ENCODE peak calls at places on chromosome 1, in nine cellular contexts. Z is activated CD4-positive, alpha-beta T cell treated with anti-CD3 and anti-CD28 coated beads for 24 hours; K is GM13976; M is stimulated activated CD8-positive, alpha-beta memory T cell treated with anti-CD3 and anti-CD28 coated beads, Interleukin-7, amount 100 ng/mL, for 1 hour; X is left ventricle myocardium inferior; N is ovary; G is ascending aorta; Y is KBM-7; B is NCI-H1694 treated with DMSO at 0.1 percent for 48 hours. V is an unnamed sample.

GRCh38 chr1:71232166-71232763 is 151.4 kb upstream of the ZRANB2 start:
- DNase-seq in N (no peak), G (no peak), B (no peak), K (no peak), X (no peak), M (no peak), Y (no peak), Z (no peak), V (no peak)

GRCh38 chr1:45669379-45669778 is 17.0 kb downstream of the GPBP1L1 start:
- DNase-seq in Y (no peak), G (no peak), N (no peak), X (no peak), Z (no peak), M (no peak), B (no peak), K (no peak), V (no peak)

GRCh38 chr1:37724575-37724974 is 32.3 kb downstream of the CDCA8 start:
- DNase-seq in M (no peak), Z (no peak), N (no peak), K (no peak), G (no peak), B (no peak), X (no peak), Y (no peak), V (no peak)

GRCh38 chr1:88068407-88068806 is 615.7 kb upstream of the PKN2 start:
- DNase-seq in Z (no peak), N (no peak), Y (no peak), K (no peak), X (no peak), B (no peak), G (no peak), M (no peak), V (no peak)

GRCh38 chr1:86502721-86503430 is 34.1 kb downstream of the CLCA1 start:
- DNase-seq in N (peak), Z (no peak), K (no peak), G (no peak), X (no peak), M (no peak), B (no peak), Y (peak), V (no peak)

GRCh38 chr1:232300461-232300860 is 329.5 kb downstream of the SIPA1L2 start:
- DNase-seq in Y (no peak), X (no peak), B (no peak), N (no peak), G (no peak), Z (no peak), M (no peak), K (no peak), V (no peak)

GRCh38 chr1:29320541-29320940 is 84.2 kb downstream of the PTPRU start:
- DNase-seq in G (no peak), K (no peak), N (no peak), Z (no peak), X (no peak), Y (no peak), M (no peak), B (no peak), V (peak)

GRCh38 chr1:229579101-229579651 is 20.7 kb upstream of the ABCB10 start:
- DNase-seq in X (peak), G (no peak), M (no peak), B (peak), Y (peak), N (peak), Z (no peak), K (peak), V (no peak)

GRCh38 chr1:117512728-117513321 is 93.0 kb upstream of the TENT5C start:
- DNase-seq in X (no peak), M (no peak), K (no peak), N (no peak), Y (peak), G (no peak), Z (no peak), B (peak), V (no peak)

GRCh38 chr1:16387201-16388185 is 20.5 kb downstream of the SZRD1 start:
- DNase-seq in Y (no peak), B (no peak), K (no peak), X (no peak), G (no peak), M (no peak), N (no peak), Z (no peak), V (peak)

GRCh38 chr1:206537141-206537540 is 29.8 kb downstream of the RASSF5 start:
- DNase-seq in K (no peak), N (no peak), G (no peak), M (no peak), B (no peak), Y (no peak), X (no peak), Z (no peak), V (no peak)

GRCh38 chr1:208540724-208541123 is 296.5 kb upstream of the PLXNA2 start:
- DNase-seq in M (no peak), X (no peak), Z (no peak), N (no peak), G (no peak), K (no peak), B (no peak), Y (no peak), V (no peak)

GRCh38 chr1:77538956-77539509 is 143.4 kb downstream of the ZZZ3 start:
- DNase-seq in X (no peak), B (peak), Z (no peak), K (no peak), M (no peak), Y (no peak), N (no peak), G (no peak), V (peak)

GRCh38 chr1:44134071-44134920 is 7.1 kb downstream of the KLF18 start:
- DNase-seq in X (no peak), B (no peak), Y (no peak), K (no peak), G (no peak), N (no peak), M (no peak), Z (no peak), V (no peak)

GRCh38 chr1:14602131-14602530 is 3.6 kb downstream of the KAZN start:
- DNase-seq in X (peak), B (peak), Y (no peak), Z (no peak), N (peak), G (peak), M (no peak), K (no peak), V (no peak)

GRCh38 chr1:192807221-192807967 is 1.4 kb upstream of the RGS2 start:
- DNase-seq in Y (no peak), X (no peak), N (no peak), G (no peak), B (no peak), M (no peak), K (peak), Z (no peak), V (no peak)

GRCh38 chr1:94325379-94326302 is 88.3 kb upstream of the ARHGAP29 start:
- DNase-seq in Z (no peak), K (no peak), Y (no peak), M (no peak), N (no peak), X (no peak), G (no peak), B (peak), V (no peak)

GRCh38 chr1:33296824-33297223 is 24.1 kb downstream of the A3GALT2 start:
- DNase-seq in B (no peak), K (no peak), X (no peak), M (no peak), Y (no peak), G (no peak), Z (no peak), N (no peak), V (no peak)

GRCh38 chr1:110255388-110255787 is 45.3 kb downstream of the KCNC4 start:
- DNase-seq in X (no peak), M (no peak), N (no peak), Z (no peak), G (no peak), K (no peak), Y (peak), B (no peak), V (no peak)

GRCh38 chr1:234214911-234215892 is 158.1 kb upstream of the COA6 start:
- DNase-seq in N (no peak), Z (no peak), M (no peak), X (no peak), Y (no peak), K (no peak), B (no peak), G (no peak), V (peak)

GRCh38 chr1:76951185-76951584 is 83.9 kb downstream of the ST6GALNAC5 start:
- DNase-seq in N (peak), Z (no peak), B (no peak), G (no peak), M (no peak), Y (no peak), X (no peak), K (no peak), V (no peak)

GRCh38 chr1:36864182-36865079 is 169.9 kb downstream of the GRIK3 start:
- DNase-seq in Z (no peak), M (no peak), G (no peak), Y (peak), N (no peak), K (peak), B (no peak), X (no peak), V (no peak)

GRCh38 chr1:53266038-53266437 is 27.7 kb upstream of the MAGOH start:
- DNase-seq in M (no peak), K (no peak), G (peak), B (peak), Y (peak), N (no peak), Z (no peak), X (no peak), V (no peak)